ENCODE peak calls at places on chromosome 19, in five cellular contexts. W, S, O, Z and C are unnamed samples. For H3K27me3, the result is how much of the 10 kb centered on the place peaks cover.

GRCh38 chr19:14580623-14581237 is 2.2 kb upstream of the CLEC17A start:
- DNase-seq in W (no peak), S (no peak), O (no peak), Z (no peak), C (no peak)

GRCh38 chr19:46454244-46454643 is 17.1 kb downstream of the PNMA8A start:
- DNase-seq in W (no peak), S (no peak), O (no peak), Z (no peak), C (no peak)

GRCh38 chr19:16645140-16645539 is 14.8 kb downstream of the SMIM7 start:
- DNase-seq in W (no peak), S (no peak), O (no peak), Z (no peak), C (no peak)

GRCh38 chr19:19101540-19101939 is 36.7 kb downstream of the TMEM161A start:
- DNase-seq in W (no peak), S (no peak), O (no peak), Z (no peak), C (no peak)

GRCh38 chr19:42120276-42121010 is 11.8 kb downstream of the POU2F2 start:
- DNase-seq in W (no peak), S (no peak), O (no peak), Z (no peak), C (no peak)

GRCh38 chr19:18205180-18205915 is 1.5 kb upstream of the RAB3A start:
- DNase-seq in W (peak), S (peak), O (no peak), Z (peak), C (no peak)

GRCh38 chr19:21094347-21095025 is 12.5 kb downstream of the ZNF714 start:
- DNase-seq in W (no peak), S (no peak), O (no peak), Z (no peak), C (no peak)

GRCh38 chr19:16036397-16036925 is 39.8 kb upstream of the TPM4 start:
- DNase-seq in W (no peak), S (no peak), O (no peak), Z (no peak), C (no peak)

GRCh38 chr19:46762245-46762890 is 16.1 kb upstream of the STRN4 start:
- DNase-seq in W (no peak), S (no peak), O (no peak), Z (no peak), C (no peak)

GRCh38 chr19:4199699-4200293 is 17.3 kb downstream of the ANKRD24 start:
- DNase-seq in W (no peak), S (no peak), O (no peak), Z (no peak), C (no peak)

GRCh38 chr19:53037101-53038097 is 7.1 kb upstream of the ERVV-2 start:
- DNase-seq in W (no peak), S (no peak), O (no peak), Z (peak), C (no peak)

GRCh38 chr19:13526552-13526951 is 20.3 kb upstream of the CACNA1A start:
- DNase-seq in W (no peak), S (peak), O (peak), Z (no peak), C (no peak)

GRCh38 chr19:11234486-11235075 is 4.8 kb upstream of the ANGPTL8 start:
- DNase-seq in W (no peak), S (peak), O (no peak), Z (no peak), C (no peak)

GRCh38 chr19:15282311-15282705 is 50.0 kb downstream of the BRD4 start:
- DNase-seq in W (no peak), S (no peak), O (no peak), Z (no peak), C (no peak)

GRCh38 chr19:18230941-18231734 is 4.9 kb upstream of the PDE4C start:
- DNase-seq in W (no peak), S (no peak), O (no peak), Z (no peak), C (no peak)

GRCh38 chr19:19602713-19603320 is 15.7 kb downstream of the PBX4 start:
- DNase-seq in W (no peak), S (no peak), O (no peak), Z (no peak), C (no peak)

GRCh38 chr19:39996218-39996810 is 546 bp upstream of the ZNF546 start:
- DNase-seq in W (no peak), S (peak), O (peak), Z (peak), C (peak)

GRCh38 chr19:43078311-43078710 is 4.2 kb downstream of the PSG2 start:
- DNase-seq in W (no peak), S (peak), O (no peak), Z (peak), C (peak)

GRCh38 chr19:288911-289310 is 2.3 kb downstream of the PLPP2 start:
- DNase-seq in W (no peak), S (no peak), O (no peak), Z (no peak), C (no peak)

GRCh38 chr19:310141-310651 is 19.0 kb upstream of the PLPP2 start:
- DNase-seq in W (no peak), S (no peak), O (no peak), Z (no peak), C (no peak)

GRCh38 chr19:13839938-13840750 is 36.8 kb upstream of the NANOS3 start:
- DNase-seq in W (no peak), S (peak), O (no peak), Z (no peak), C (no peak)

GRCh38 chr19:9139609-9140158 is 513 bp upstream of the ZNF317 start:
- DNase-seq in W (no peak), S (no peak), O (no peak), Z (no peak), C (no peak)

GRCh38 chr19:9144920-9145319 is 4.7 kb downstream of the ZNF317 start:
- DNase-seq in W (no peak), S (no peak), O (no peak), Z (no peak), C (no peak)

GRCh38 chr19:9140159-9140874 is at the start of gene ZNF317:
- DNase-seq in W (peak), S (peak), O (peak), Z (peak), C (peak)
- TF ChIP-seq CTCF in W (no peak), S (no peak), O (no peak), Z (no peak), C (no peak)

GRCh38 chr19:29662278-29662603 is 3.0 kb upstream of the PLEKHF1 start:
- DNase-seq in W (no peak), S (no peak), O (no peak), Z (no peak), C (no peak)
- H3K4me3 ChIP-seq in W (no peak), S (peak), O (no peak), Z (peak), C (peak)

DNA sequence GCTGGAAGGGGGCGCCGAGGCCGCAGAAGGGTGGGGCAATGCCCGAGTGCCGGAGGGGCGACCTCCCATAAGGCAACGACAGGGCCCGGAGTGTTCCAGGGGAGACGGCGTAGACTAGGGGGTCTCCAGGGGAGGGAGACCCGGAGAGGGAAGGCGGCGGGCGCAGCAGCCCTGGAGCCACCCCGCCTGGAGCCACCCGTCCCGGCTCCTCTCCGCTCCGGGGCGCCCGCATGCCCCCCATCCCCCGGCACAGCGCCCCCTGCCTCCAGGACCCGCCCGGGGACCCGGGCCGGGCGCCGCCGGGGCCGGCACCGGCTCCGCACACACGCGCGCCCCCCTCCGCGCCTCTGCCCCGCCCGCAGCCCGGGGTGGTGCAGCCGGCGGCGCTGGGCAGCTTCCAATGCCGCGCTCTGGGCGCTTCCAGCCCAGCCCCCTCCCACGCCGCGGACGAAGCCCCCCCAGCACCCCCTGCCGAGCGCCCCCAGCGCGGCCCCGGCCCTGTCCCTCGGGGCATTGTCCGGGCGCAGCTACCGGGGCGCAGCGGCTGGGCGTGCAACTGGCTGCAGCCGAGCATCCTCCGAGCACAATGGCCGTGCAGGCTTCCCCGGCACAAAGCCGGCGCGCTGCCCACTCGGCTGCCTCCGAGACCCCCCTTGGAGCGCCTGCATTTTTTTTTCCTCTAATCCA is 519 bp downstream of the PTPRS start:
- DNase-seq in W (peak), S (peak), O (no peak), Z (no peak), C (no peak)
- H3K27me3 ChIP-seq in W (under half), S (under half), O (under half), Z (under half), C (under half)

DNA sequence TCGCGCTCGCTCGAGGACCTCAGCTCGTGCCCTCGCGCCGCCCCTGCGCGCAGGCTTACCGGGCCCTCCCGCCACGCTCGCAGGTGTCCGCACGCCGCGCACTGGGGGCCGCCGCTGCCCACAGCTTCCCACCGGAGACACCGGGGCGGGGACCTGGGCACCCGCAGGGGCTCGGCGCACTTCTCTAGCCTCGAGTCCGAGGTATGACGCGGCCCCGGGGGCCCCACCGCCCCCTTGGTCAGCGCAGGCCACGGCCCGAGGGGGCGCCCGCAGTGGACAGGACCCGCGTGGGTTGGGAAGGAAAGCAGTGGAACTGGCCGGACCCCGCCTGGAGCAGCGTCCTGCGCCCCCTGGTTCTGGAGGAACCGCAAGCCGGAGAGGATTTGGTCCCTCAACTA is 2.1 kb upstream of the GRWD1 start:
- DNase-seq in W (no peak), S (no peak), O (no peak), Z (no peak), C (no peak)
- TF ChIP-seq CTCF in W (no peak), S (no peak), O (no peak), Z (no peak), C (no peak)

GRCh38 chr19:38650911-38651584 is 3.6 kb downstream of the ACTN4 start:
- DNase-seq in W (no peak), S (peak), O (no peak), Z (peak), C (no peak)
- H3K4me3 ChIP-seq in W (peak), S (peak), O (peak), Z (peak), C (peak)

GRCh38 chr19:50489461-50490011 is 12.9 kb upstream of the GARIN5A start:
- DNase-seq in W (no peak), S (no peak), O (no peak), Z (no peak), C (no peak)

GRCh38 chr19:50492303-50493052 is 15.8 kb upstream of the GARIN5A start:
- DNase-seq in W (no peak), S (peak), O (no peak), Z (no peak), C (no peak)

GRCh38 chr19:50493171-50493570 is 16.5 kb upstream of the GARIN5A start:
- DNase-seq in W (no peak), S (no peak), O (no peak), Z (no peak), C (no peak)

GRCh38 chr19:50490411-50490811 is 13.8 kb upstream of the GARIN5A start:
- DNase-seq in W (no peak), S (no peak), O (no peak), Z (no peak), C (no peak)

DNA sequence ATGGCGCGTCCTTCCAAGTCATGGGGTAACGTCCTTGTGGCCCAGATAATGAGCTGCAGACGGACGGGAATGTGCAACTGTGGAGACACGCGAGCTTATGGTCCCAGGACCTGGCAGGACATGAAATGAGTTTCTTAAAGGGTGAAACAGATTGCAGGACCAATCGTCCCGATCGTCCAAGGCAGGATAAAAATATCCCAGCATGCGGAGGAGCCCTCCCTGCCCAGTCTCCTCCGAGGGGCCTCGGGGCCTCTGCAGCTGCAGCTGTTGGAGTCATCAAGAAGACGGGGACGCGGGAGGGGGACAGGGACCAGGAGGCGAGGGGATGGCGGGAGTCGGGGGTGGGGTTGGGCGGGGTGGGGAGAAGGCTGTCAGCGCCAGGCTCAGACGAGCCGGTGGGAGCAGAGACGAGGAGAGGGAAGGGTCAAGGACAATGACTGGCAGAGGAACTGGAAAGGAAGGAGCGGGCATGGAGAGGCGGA is 14.4 kb upstream of the GARIN5A start:
- DNase-seq in W (no peak), S (no peak), O (no peak), Z (no peak), C (no peak)
- H3K27me3 ChIP-seq in W (under half), S (under half), O (under half), Z (under half), C (under half)

GRCh38 chr19:55088543-55089265 is 13.0 kb downstream of the EPS8L1 start:
- DNase-seq in W (peak), S (peak), O (no peak), Z (no peak), C (no peak)
- TF ChIP-seq CTCF in W (peak), S (peak), O (no peak), Z (peak), C (peak)

DNA sequence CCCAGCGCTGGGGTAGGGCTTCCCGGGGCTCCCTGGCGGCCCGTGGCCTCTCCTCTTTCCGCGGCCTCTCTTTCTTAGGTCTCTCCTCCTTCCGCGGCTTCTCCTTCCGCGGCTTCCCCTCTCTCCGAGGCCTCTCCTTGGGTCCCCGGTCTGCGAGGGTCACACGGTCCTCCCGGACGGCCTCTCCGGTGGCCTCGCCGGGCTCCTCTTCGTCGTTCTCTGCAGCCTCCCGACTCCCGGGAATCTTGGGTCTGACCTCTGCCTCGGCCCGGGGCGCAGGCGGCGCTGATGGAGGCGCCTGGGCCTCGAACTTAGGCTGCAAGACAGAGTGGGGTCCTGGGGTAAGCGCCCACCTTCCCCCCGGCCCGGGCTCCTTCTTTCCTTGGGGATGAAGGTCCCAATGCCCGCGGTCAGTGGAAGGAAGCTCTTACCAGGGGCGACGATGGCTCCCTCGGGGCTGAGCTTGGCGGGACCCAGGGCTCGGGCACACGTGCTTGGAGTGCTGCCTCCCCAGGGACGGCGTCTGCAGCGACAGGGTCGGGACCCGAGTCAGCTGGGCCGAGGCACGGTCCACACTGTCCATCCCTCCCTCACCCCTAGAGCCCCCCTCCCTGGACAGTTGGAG is 3.5 kb downstream of the AMH start:
- DNase-seq in W (no peak), S (no peak), O (no peak), Z (no peak), C (no peak)
- H3K4me3 ChIP-seq in W (no peak), S (no peak), O (no peak), Z (no peak), C (no peak)

DNA sequence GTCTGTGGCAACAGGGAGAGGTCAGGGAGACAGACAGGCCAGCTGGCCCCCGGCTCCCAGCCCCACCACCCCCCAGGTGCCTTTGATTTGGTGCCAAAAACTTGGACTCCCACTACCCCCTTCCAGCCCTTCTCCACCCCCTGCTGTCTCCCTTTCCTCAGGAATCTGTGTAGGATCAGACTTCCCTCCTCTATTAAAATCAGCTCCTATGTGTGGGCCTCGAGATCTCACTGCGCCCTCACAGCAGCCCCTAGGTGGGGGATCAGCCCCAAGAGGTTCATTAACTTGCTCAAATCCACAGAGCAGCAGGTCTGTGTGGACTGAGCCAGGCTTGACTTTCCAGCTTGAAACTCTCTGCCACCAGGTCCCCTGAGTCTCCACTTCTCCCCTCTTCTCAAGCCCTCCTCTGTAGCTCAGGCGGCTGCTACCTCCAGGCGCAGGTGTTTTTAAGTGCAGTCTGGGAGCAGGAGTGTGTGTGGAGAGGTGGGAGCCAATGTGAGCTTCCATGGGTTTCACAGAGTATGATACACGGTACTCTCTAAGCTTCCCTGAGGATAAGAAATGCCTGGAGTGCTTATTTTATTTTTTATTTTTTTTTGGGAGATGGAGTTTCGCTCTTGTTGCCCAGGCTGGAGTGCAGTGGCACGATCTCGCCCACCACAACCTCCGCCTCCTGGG is 1.7 kb downstream of the GAPDHS start:
- DNase-seq in W (no peak), S (no peak), O (no peak), Z (no peak), C (no peak)
- H3K27me3 ChIP-seq in W (under half), S (under half), O (under half), Z (under half), C (under half)

GRCh38 chr19:50329146-50329925 is at the start of gene KCNC3:
- DNase-seq in W (peak), S (peak), O (peak), Z (peak), C (peak)
- TF ChIP-seq CTCF in W (no peak), S (no peak), O (no peak), Z (no peak), C (no peak)